ENCODE peak calls at places on chromosomes 6 and 20, in five cellular contexts. One of them, this sample, is unnamed.

GRCh38 chr20:22217712-22218352 is 366.5 kb downstream of the FOXA2 start:
- DNase-seq in transverse colon: no peak
- DNase-seq in DMS153: no peak
- DNase-seq in NB4: no peak
- DNase-seq in putamen: no peak
- DNase-seq in this sample: no peak

GRCh38 chr6:130847546-130847945 is 20.3 kb downstream of the SMLR1 start:
- DNase-seq in DMS153: no peak
- DNase-seq in putamen: no peak
- DNase-seq in NB4: no peak
- DNase-seq in transverse colon: no peak
- DNase-seq in this sample: no peak

GRCh38 chr20:1434571-1435336 is 31.9 kb downstream of the NSFL1C start:
- DNase-seq in DMS153: peak
- DNase-seq in NB4: peak
- DNase-seq in putamen: no peak
- DNase-seq in transverse colon: peak
- DNase-seq in this sample: peak

GRCh38 chr20:25247100-25247665 is 702 bp upstream of the PYGB start:
- DNase-seq in NB4: peak
- DNase-seq in putamen: peak
- DNase-seq in DMS153: peak
- DNase-seq in transverse colon: peak
- DNase-seq in this sample: peak

GRCh38 chr6:17277256-17277655 is 3.9 kb upstream of the RBM24 start:
- DNase-seq in NB4: no peak
- DNase-seq in DMS153: no peak
- DNase-seq in transverse colon: no peak
- DNase-seq in putamen: no peak
- DNase-seq in this sample: no peak

GRCh38 chr6:8944548-8944947 is 509.2 kb upstream of the SLC35B3 start:
- DNase-seq in putamen: no peak
- DNase-seq in transverse colon: no peak
- DNase-seq in NB4: no peak
- DNase-seq in DMS153: no peak
- DNase-seq in this sample: no peak

GRCh38 chr6:78598966-78599365 is 268.4 kb upstream of the IRAK1BP1 start:
- DNase-seq in NB4: no peak
- DNase-seq in putamen: no peak
- DNase-seq in DMS153: no peak
- DNase-seq in transverse colon: no peak
- DNase-seq in this sample: no peak

GRCh38 chr6:92779758-92780157 is 639.6 kb downstream of the EPHA7 start:
- DNase-seq in NB4: no peak
- DNase-seq in transverse colon: no peak
- DNase-seq in DMS153: peak
- DNase-seq in putamen: no peak
- DNase-seq in this sample: no peak

GRCh38 chr6:11160199-11160598 is 48.7 kb upstream of the ERVFRD-1 start:
- DNase-seq in NB4: no peak
- DNase-seq in DMS153: no peak
- DNase-seq in putamen: no peak
- DNase-seq in transverse colon: no peak
- DNase-seq in this sample: no peak

GRCh38 chr20:62195736-62196135 is 12.9 kb downstream of the MTG2 start:
- DNase-seq in DMS153: no peak
- DNase-seq in transverse colon: no peak
- DNase-seq in putamen: no peak
- DNase-seq in NB4: no peak
- DNase-seq in this sample: no peak

GRCh38 chr6:1047926-1048595 is 263.8 kb upstream of the FOXQ1 start:
- DNase-seq in NB4: no peak
- DNase-seq in DMS153: no peak
- DNase-seq in transverse colon: no peak
- DNase-seq in putamen: peak
- DNase-seq in this sample: no peak

GRCh38 chr6:129871220-129871619 is 10.1 kb upstream of the TMEM244 start:
- DNase-seq in transverse colon: no peak
- DNase-seq in NB4: no peak
- DNase-seq in DMS153: no peak
- DNase-seq in putamen: no peak
- DNase-seq in this sample: no peak

GRCh38 chr20:45114465-45115385 is at the start of gene WFDC5:
- DNase-seq in NB4: no peak
- DNase-seq in DMS153: no peak
- DNase-seq in transverse colon: no peak
- DNase-seq in putamen: no peak
- DNase-seq in this sample: no peak

GRCh38 chr6:113901482-113901881 is 44.3 kb downstream of the MARCKS start:
- DNase-seq in transverse colon: peak
- DNase-seq in NB4: no peak
- DNase-seq in DMS153: no peak
- DNase-seq in putamen: no peak
- DNase-seq in this sample: no peak

GRCh38 chr6:120103616-120104015 is 754.1 kb upstream of the MAN1A1 start:
- DNase-seq in putamen: no peak
- DNase-seq in NB4: no peak
- DNase-seq in transverse colon: no peak
- DNase-seq in DMS153: no peak
- DNase-seq in this sample: no peak

GRCh38 chr6:161342039-161342438 is 68.2 kb upstream of the AGPAT4 start:
- DNase-seq in putamen: no peak
- DNase-seq in DMS153: no peak
- DNase-seq in NB4: no peak
- DNase-seq in transverse colon: no peak
- DNase-seq in this sample: no peak

GRCh38 chr6:167145468-167145867 is 12.3 kb downstream of the GPR31 start:
- DNase-seq in DMS153: no peak
- DNase-seq in putamen: no peak
- DNase-seq in NB4: no peak
- DNase-seq in transverse colon: no peak
- DNase-seq in this sample: no peak